ENCODE peak calls at places on chromosome 16, in seven cellular contexts. H is body of pancreas, D is heart right ventricle, T is foreskin keratinocyte, N is RWPE2, J is ovary, U is neural progenitor cell. P is an unnamed sample. For H3K4me1, the result is how much of the 10 kb centered on the place peaks cover.

GRCh38 chr16:1262210-1262845 is 6.5 kb downstream of the TPSD1 start:
- DNase-seq in H (no peak), D (no peak), T (no peak), N (no peak), J (no peak), U (no peak), P (no peak)

GRCh38 chr16:23027386-23027785 is 121.9 kb downstream of the USP31 start:
- DNase-seq in H (no peak), D (no peak), T (no peak), N (no peak), J (no peak), U (no peak), P (no peak)

GRCh38 chr16:67926181-67926742 is 5.4 kb downstream of the CTRL start:
- DNase-seq in H (peak), D (no peak), T (peak), N (peak), J (no peak), U (no peak), P (no peak)

GRCh38 chr16:48188449-48189102 is 32.8 kb upstream of the ABCC12 start:
- DNase-seq in H (no peak), D (no peak), T (no peak), N (no peak), J (no peak), U (no peak), P (no peak)

GRCh38 chr16:11497851-11498289 is 88.8 kb downstream of the LITAF start:
- DNase-seq in H (no peak), D (no peak), T (peak), N (no peak), J (no peak), U (peak), P (no peak)

GRCh38 chr16:73697336-73697735 is 599.3 kb upstream of the PSMD7 start:
- DNase-seq in H (no peak), D (no peak), T (peak), N (no peak), J (no peak), U (no peak), P (no peak)

GRCh38 chr16:67606632-67607031 is 38.3 kb upstream of the CARMIL2 start:
- DNase-seq in H (no peak), D (no peak), T (no peak), N (no peak), J (peak), U (no peak), P (no peak)

GRCh38 chr16:72876221-72876620 is 171.7 kb downstream of the ZFHX3 start:
- DNase-seq in H (peak), D (peak), T (no peak), N (no peak), J (no peak), U (no peak), P (no peak)

GRCh38 chr16:89072216-89073130 is 21.2 kb upstream of the ACSF3 start:
- DNase-seq in H (no peak), D (peak), T (no peak), N (no peak), J (no peak), U (no peak), P (no peak)

GRCh38 chr16:2831203-2831602 is 1.1 kb downstream of the ZG16B start:
- DNase-seq in H (no peak), D (no peak), T (no peak), N (peak), J (no peak), U (no peak), P (no peak)

GRCh38 chr16:24511801-24512200 is 27.6 kb upstream of the RBBP6 start:
- DNase-seq in H (no peak), D (no peak), T (no peak), N (no peak), J (no peak), U (no peak), P (no peak)

GRCh38 chr16:80527297-80527696 is 13.5 kb upstream of the DYNLRB2 start:
- DNase-seq in H (peak), D (no peak), T (peak), N (no peak), J (no peak), U (peak), P (no peak)

GRCh38 chr16:819336-819735 is 18.8 kb upstream of the GNG13 start:
- DNase-seq in H (no peak), D (no peak), T (no peak), N (no peak), J (no peak), U (no peak), P (no peak)

GRCh38 chr16:52074133-52074532 is 472.8 kb downstream of the TOX3 start:
- DNase-seq in H (no peak), D (no peak), T (no peak), N (no peak), J (no peak), U (no peak), P (no peak)

GRCh38 chr16:19595043-19595767 is 39.7 kb downstream of the VPS35L start:
- DNase-seq in H (peak), D (peak), T (peak), N (peak), J (no peak), U (no peak), P (no peak)

GRCh38 chr16:6682142-6682811 is 650.4 kb upstream of the RBFOX1 start:
- DNase-seq in H (peak), D (no peak), T (no peak), N (no peak), J (no peak), U (peak), P (no peak)

GRCh38 chr16:69311533-69312388 is 611 bp downstream of the VPS4A start:
- DNase-seq in H (peak), D (no peak), T (peak), N (no peak), J (peak), U (peak), P (no peak)

GRCh38 chr16:53849585-53849984 is 145.6 kb downstream of the FTO start:
- DNase-seq in H (no peak), D (no peak), T (no peak), N (no peak), J (no peak), U (no peak), P (no peak)

GRCh38 chr16:29736112-29736511 is 9.7 kb downstream of the C16orf54 start:
- DNase-seq in H (no peak), D (no peak), T (no peak), N (peak), J (no peak), U (peak), P (no peak)
- TF ChIP-seq CTCF in H (no peak), D (no peak), T (no peak), N (no peak), J (no peak), U (peak), P (no peak)

GRCh38 chr16:15665107-15665506 is 15.1 kb downstream of the NDE1 start:
- DNase-seq in H (no peak), D (no peak), T (no peak), N (no peak), J (no peak), U (no peak), P (no peak)
- H3K4me1 ChIP-seq in H (under half), D (under half), T (under half), N (under half), J (under half), U (under half), P (under half)

DNA sequence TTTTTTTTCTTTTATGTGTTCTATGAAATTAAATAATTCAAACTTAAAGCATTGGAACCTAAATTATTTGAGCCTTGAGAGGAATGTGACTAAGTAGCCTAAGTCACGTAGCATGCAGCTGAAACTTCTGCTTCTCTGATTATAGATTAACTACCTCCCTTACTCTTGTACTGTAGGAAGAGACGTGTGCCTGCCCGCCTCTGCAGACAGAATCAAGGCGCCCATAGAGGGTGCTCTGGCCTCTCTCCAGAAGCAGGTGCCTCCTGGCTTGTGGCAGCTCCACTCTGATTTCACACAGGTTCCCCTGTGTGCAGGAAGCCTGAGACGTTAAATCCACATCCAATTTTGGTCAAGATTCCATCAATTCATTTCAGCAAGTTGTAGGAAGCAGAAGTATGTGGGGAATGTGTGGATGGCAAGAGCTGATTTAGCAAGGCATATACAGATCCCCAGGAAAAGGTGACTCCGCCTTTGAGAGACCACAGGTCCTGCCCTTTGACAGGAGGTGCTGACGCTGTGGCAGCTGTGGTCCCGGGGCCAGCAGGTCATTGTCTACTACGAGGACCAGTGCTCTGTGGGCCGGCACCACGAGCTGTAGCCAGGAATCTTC is 1418.8 kb downstream of the CDH11 start:
- DNase-seq in H (peak), D (no peak), T (no peak), N (no peak), J (no peak), U (peak), P (no peak)
- TF ChIP-seq CTCF in H (no peak), D (no peak), T (peak), N (no peak), J (no peak), U (peak), P (no peak)

GRCh38 chr16:4377573-4378146 is 6.0 kb downstream of the VASN start:
- DNase-seq in H (no peak), D (no peak), T (no peak), N (no peak), J (no peak), U (peak), P (no peak)
- H3K4me1 ChIP-seq in H (half or more), D (half or more), T (under half), N (under half), J (under half), U (under half), P (half or more)

GRCh38 chr16:27695161-27695560 is 145.2 kb downstream of the KATNIP start:
- DNase-seq in H (no peak), D (no peak), T (no peak), N (no peak), J (no peak), U (no peak), P (no peak)
- TF ChIP-seq CTCF in H (no peak), D (no peak), T (no peak), N (no peak), J (no peak), U (no peak), P (no peak)

GRCh38 chr16:57892447-57893096 is 78.4 kb downstream of the CNGB1 start:
- DNase-seq in H (no peak), D (no peak), T (no peak), N (no peak), J (no peak), U (no peak), P (no peak)
- H3K4me1 ChIP-seq in H (under half), D (half or more), T (under half), N (under half), J (under half), U (under half), P (under half)

DNA sequence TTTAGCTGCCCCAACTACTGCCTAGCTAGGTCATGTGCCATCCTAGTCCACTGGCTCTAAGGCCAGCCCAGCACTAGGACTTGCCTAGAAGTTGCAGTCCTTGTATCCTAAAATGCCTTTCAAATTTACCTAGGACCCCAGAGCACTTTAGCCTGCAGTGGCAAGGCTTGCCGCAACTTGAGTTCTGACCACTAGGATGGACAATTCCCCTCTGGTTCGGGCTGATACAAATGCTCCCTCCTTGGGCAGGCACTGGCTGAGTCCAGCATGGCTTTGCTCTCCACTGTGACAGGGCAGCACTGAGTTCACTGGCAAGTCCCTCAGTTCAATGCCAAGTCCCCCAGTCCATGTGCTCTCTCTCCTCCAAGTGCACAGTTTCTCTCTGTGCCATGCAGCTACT is 9.9 kb upstream of the TMEM219 start:
- DNase-seq in H (no peak), D (no peak), T (no peak), N (no peak), J (no peak), U (no peak), P (no peak)
- TF ChIP-seq CTCF in H (no peak), D (no peak), T (no peak), N (no peak), J (no peak), U (peak), P (no peak)

GRCh38 chr16:75104836-75105235 is 11.7 kb downstream of the LDHD start:
- DNase-seq in H (no peak), D (no peak), T (no peak), N (no peak), J (no peak), U (no peak), P (no peak)
- H3K4me1 ChIP-seq in H (under half), D (half or more), T (under half), N (under half), J (under half), U (under half), P (half or more)

GRCh38 chr16:78163772-78164391 is 64.4 kb downstream of the WWOX start:
- DNase-seq in H (no peak), D (no peak), T (no peak), N (no peak), J (no peak), U (no peak), P (no peak)
- TF ChIP-seq CTCF in H (no peak), D (no peak), T (peak), N (no peak), J (no peak), U (no peak), P (no peak)

GRCh38 chr16:85199880-85200279 is 87.6 kb upstream of the CIBAR2 start:
- DNase-seq in H (no peak), D (no peak), T (no peak), N (no peak), J (no peak), U (no peak), P (no peak)
- H3K4me1 ChIP-seq in H (half or more), D (under half), T (under half), N (under half), J (half or more), U (under half), P (half or more)

P was measured in esophagus squamous epithelium.